ENCODE peak calls at places on chromosome 11, in five cellular contexts. P is upper lobe of right lung; E is stimulated activated CD4-positive, alpha-beta T cell treated with anti-CD3 and anti-CD28 coated beads, Interleukin-1b, Interleukin-23, amount 100 ng/mL, for 24 hours; Z is hepatocyte; J is stimulated activated CD8-positive, alpha-beta memory T cell treated with anti-CD3 and anti-CD28 coated beads, Interleukin-15, amount 100 ng/mL, for 1 hour. D is an unnamed sample.

GRCh38 chr11:41175304-41175972 is 284.0 kb downstream of the LRRC4C start:
- DNase-seq in P (no peak), E (no peak), Z (no peak), J (no peak), D (no peak)

GRCh38 chr11:117677729-117678310 is 119.2 kb downstream of the DSCAML1 start:
- DNase-seq in P (no peak), E (no peak), Z (no peak), J (no peak), D (no peak)

GRCh38 chr11:119378851-119379465 is 2.5 kb downstream of the USP2 start:
- DNase-seq in P (no peak), E (no peak), Z (no peak), J (no peak), D (no peak)

GRCh38 chr11:73907191-73907590 is 30.4 kb downstream of the PAAF1 start:
- DNase-seq in P (no peak), E (no peak), Z (no peak), J (no peak), D (no peak)

GRCh38 chr11:69634590-69634989 is 6.4 kb upstream of the CCND1 start:
- DNase-seq in P (no peak), E (no peak), Z (no peak), J (no peak), D (no peak)

GRCh38 chr11:94169516-94169915 is 40.9 kb downstream of the PANX1 start:
- DNase-seq in P (no peak), E (no peak), Z (no peak), J (no peak), D (no peak)

GRCh38 chr11:21446939-21447590 is 745.8 kb upstream of the ANO5 start:
- DNase-seq in P (no peak), E (no peak), Z (no peak), J (no peak), D (no peak)

GRCh38 chr11:34904421-34904950 is 11.7 kb downstream of the APIP start:
- DNase-seq in P (no peak), E (no peak), Z (no peak), J (no peak), D (no peak)

GRCh38 chr11:46254135-46254491 is 23.3 kb upstream of the CREB3L1 start:
- DNase-seq in P (no peak), E (no peak), Z (peak; percentile 63), J (no peak), D (no peak)

GRCh38 chr11:72778535-72779494 is 15.0 kb downstream of the STARD10 start:
- DNase-seq in P (no peak), E (no peak), Z (peak; percentile 76), J (no peak), D (no peak)

GRCh38 chr11:110818032-110818687 is 105.9 kb upstream of the ARHGAP20 start:
- DNase-seq in P (no peak), E (no peak), Z (peak; percentile 10), J (no peak), D (no peak)

GRCh38 chr11:61041755-61042518 is 60.4 kb upstream of the CD5 start:
- DNase-seq in P (no peak), E (peak; percentile 71), Z (peak; percentile 69), J (peak; percentile 54), D (no peak)

GRCh38 chr11:100734743-100735527 is 47.8 kb downstream of the ARHGAP42 start:
- DNase-seq in P (no peak), E (no peak), Z (no peak), J (no peak), D (no peak)

GRCh38 chr11:66969584-66970205 is 5.4 kb upstream of the C11orf86 start:
- DNase-seq in P (no peak), E (no peak), Z (no peak), J (no peak), D (no peak)

GRCh38 chr11:115398333-115398732 is 105.9 kb downstream of the CADM1 start:
- DNase-seq in P (no peak), E (no peak), Z (no peak), J (no peak), D (no peak)